ENCODE peak calls at places on chromosomes 5 and 9, in six cellular contexts. L, W, X, R, J and N are unnamed samples.

GRCh38 chr9:97556721-97557605 is 55.5 kb downstream of the TMOD1 start:
- DNase-seq in L (no peak), X (no peak), R (no peak), J (no peak), W (no peak), N (no peak)

GRCh38 chr9:97503862-97504210 is 2.4 kb downstream of the TMOD1 start:
- DNase-seq in L (no peak), W (no peak), J (no peak), R (no peak), X (no peak), N (no peak)

GRCh38 chr5:80372780-80373179 is 35.1 kb upstream of the ZFYVE16 start:
- DNase-seq in X (no peak), R (no peak), J (no peak), L (no peak), W (no peak), N (no peak)

GRCh38 chr5:175556794-175557193 is 78.4 kb downstream of the SFXN1 start:
- DNase-seq in L (no peak), X (no peak), W (no peak), J (no peak), R (no peak), N (no peak)

GRCh38 chr5:87829214-87829551 is 416.5 kb upstream of the CCNH start:
- DNase-seq in L (no peak), X (no peak), W (no peak), R (no peak), J (peak; percentile 19), N (no peak)

GRCh38 chr5:136082390-136083193 is 50.1 kb upstream of the SMAD5 start:
- DNase-seq in J (peak; percentile 59), W (peak; percentile 25), L (peak; percentile 79), X (no peak), R (no peak), N (no peak)

GRCh38 chr5:146659961-146660360 is 144.0 kb upstream of the GPR151 start:
- DNase-seq in X (no peak), W (no peak), J (no peak), L (no peak), R (no peak), N (no peak)

GRCh38 chr9:128203024-128203841 is at the start of gene DNM1:
- DNase-seq in L (peak; percentile 91), W (peak; percentile 99), J (no peak), R (no peak), X (no peak), N (peak; percentile 98)

GRCh38 chr9:80285325-80285724 is 713.6 kb downstream of the TLE4 start:
- DNase-seq in J (no peak), X (no peak), W (no peak), R (no peak), L (no peak), N (no peak)

GRCh38 chr5:37071901-37072581 is 177.1 kb downstream of the CPLANE1 start:
- DNase-seq in X (no peak), L (no peak), W (no peak), R (no peak), J (peak; percentile 61), N (no peak)

GRCh38 chr9:120735415-120736126 is 21.3 kb upstream of the MEGF9 start:
- DNase-seq in X (no peak), L (no peak), W (no peak), R (no peak), J (peak; percentile 88), N (no peak)

DNA sequence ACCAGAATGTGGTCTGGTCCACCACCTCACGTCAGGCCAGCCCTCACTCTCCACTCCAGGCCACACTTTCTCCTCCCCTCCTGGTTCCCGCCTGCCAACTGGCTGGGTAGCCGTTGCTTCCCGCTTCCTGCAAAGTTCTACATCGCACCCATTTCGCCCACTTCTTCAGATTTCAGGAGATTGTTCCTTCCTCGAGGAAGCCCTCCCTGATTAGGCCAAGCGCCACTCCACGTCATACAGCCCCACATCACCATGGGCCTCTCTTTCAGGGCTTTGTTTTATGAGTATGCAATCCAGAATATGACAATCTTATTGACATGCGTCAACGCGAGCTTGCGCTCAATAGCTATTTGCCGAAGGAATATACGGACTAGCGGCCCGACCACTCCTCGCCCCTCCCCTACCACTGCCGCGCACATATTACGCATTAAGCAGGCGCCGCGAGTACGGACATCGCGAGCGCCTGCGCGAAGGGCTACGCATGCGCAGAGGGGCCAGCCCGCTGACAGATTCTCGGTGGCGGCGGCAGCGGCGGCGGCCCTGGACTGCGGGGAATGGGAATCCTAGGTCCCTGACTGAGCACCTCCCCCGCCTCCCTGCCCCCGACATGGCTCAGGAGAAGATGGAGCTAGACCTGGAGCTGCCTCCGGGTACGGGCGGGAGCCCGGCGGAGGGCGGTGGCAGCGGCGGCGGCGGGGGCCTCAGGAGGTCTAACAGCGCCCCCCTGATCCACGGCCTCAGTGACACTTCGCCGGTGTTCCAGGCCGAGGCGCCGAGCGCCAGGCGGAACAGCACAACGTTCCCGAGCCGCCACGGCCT is 74.7 kb downstream of the PIP5K1B start:
- DNase-seq in R (peak; percentile 77), W (peak; percentile 65), J (peak; percentile 89), X (peak; percentile 84), L (peak; percentile 93), N (peak; percentile 58)
- TF ChIP-seq POLR2A in R (peak; percentile 93), W (peak; percentile 80), J (peak; percentile 80), X (peak; percentile 79), L (peak; percentile 82), N (peak; percentile 80)

GRCh38 chr5:105952875-105953274 is 1717.9 kb downstream of the EFNA5 start:
- DNase-seq in X (no peak), J (no peak), L (no peak), W (no peak), R (no peak), N (no peak)
- TF ChIP-seq TAF1 in X (no peak), J (no peak), L (no peak), W (no peak), R (no peak), N (no peak)

DNA sequence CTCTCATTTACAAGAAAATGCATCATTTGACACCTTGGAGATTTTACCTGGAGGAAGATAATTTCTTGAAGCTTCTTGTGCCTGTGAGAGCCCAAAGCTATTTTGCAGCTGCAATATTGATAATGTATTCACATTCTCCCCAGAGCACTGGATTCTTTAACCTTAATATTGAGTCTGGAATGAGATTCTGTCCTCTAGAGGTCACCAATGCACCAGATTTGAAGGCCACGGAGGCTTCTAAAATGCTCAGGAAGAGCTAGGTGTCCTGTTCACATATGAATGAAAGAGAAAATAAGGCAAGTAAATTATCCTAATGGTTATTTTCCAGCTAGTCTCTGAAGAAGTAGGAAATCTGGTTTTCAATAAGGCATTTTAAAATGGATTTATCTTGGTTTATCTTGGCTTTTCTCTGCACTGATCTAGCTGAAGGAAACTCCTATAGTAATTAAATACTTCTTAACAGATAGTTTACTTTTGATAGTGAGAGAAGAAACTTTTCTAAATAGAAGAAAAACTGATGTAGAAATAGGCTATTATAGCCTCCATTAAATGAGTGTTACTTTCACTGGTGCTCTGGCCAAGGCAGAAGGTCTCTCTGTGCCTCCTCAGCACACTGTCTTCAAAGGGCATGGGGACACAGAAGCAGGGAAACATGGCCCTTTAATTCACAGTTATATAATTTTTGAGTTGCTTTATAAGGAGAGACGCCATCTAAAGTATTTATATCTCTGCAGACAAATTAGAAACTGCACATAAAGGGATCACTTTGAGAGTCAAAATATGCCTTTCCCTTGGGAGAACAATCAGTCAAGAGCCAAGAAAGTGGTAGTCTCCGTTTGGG is 297.0 kb upstream of the ACTBL2 start:
- DNase-seq in J (peak; percentile 49), L (peak; percentile 48), X (no peak), W (no peak), R (no peak), N (no peak)
- TF ChIP-seq POLR2AphosphoS5 in J (no peak), L (no peak), X (no peak), W (no peak), R (no peak), N (no peak)

GRCh38 chr5:151683936-151684586 is 2.7 kb downstream of the SPARC start:
- DNase-seq in R (no peak), L (no peak), J (no peak), W (no peak), X (no peak), N (no peak)

GRCh38 chr5:151685749-151686672 is 704 bp downstream of the SPARC start:
- DNase-seq in X (no peak), W (no peak), J (no peak), R (no peak), L (no peak), N (no peak)

GRCh38 chr5:151688406-151688805 is 1.7 kb upstream of the SPARC start:
- DNase-seq in W (no peak), X (no peak), J (no peak), L (no peak), R (no peak), N (no peak)

GRCh38 chr5:151684690-151685361 is 1.9 kb downstream of the SPARC start:
- DNase-seq in J (no peak), X (peak; percentile 82), R (no peak), W (no peak), L (peak; percentile 56), N (no peak)

GRCh38 chr5:151686673-151687378 is at the start of gene SPARC:
- DNase-seq in R (no peak), L (peak; percentile 53), J (no peak), W (no peak), X (peak; percentile 56), N (no peak)
- TF ChIP-seq POLR2A in R (peak; percentile 71), L (no peak), J (no peak), W (peak; percentile 39), X (peak; percentile 94), N (no peak)

GRCh38 chr5:78610163-78610583 is 38.4 kb downstream of the LHFPL2 start:
- DNase-seq in J (no peak), X (no peak), R (no peak), W (no peak), L (no peak), N (no peak)
- TF ChIP-seq TAF1 in J (no peak), X (no peak), R (no peak), W (no peak), L (no peak), N (no peak)

GRCh38 chr5:28488752-28489151 is 1450.4 kb upstream of the CDH9 start:
- DNase-seq in L (no peak), X (no peak), R (no peak), J (no peak), W (no peak), N (no peak)
- TF ChIP-seq POLR2AphosphoS5 in L (no peak), X (no peak), R (no peak), J (no peak), W (no peak), N (no peak)

GRCh38 chr9:137426018-137426681 is 3.0 kb downstream of the NOXA1 start:
- DNase-seq in W (no peak), R (no peak), L (no peak), J (no peak), X (no peak), N (no peak)

GRCh38 chr9:137423810-137424291 is 658 bp downstream of the NOXA1 start:
- DNase-seq in X (no peak), L (peak; percentile 53), W (no peak), R (no peak), J (no peak), N (peak; percentile 16)

GRCh38 chr9:137421838-137422667 is 909 bp downstream of the EXD3 start:
- DNase-seq in R (no peak), X (no peak), W (no peak), L (no peak), J (no peak), N (no peak)

GRCh38 chr9:137423001-137423809 is at the start of the genes EXD3 and NOXA1:
- DNase-seq in W (peak; percentile 97), J (peak; percentile 81), X (peak; percentile 68), R (peak; percentile 48), L (peak; percentile 96), N (peak; percentile 91)

GRCh38 chr9:137422668-137423000 is 328 bp downstream of the EXD3 start:
- DNase-seq in R (no peak), W (no peak), X (no peak), L (peak; percentile 73), J (no peak), N (no peak)
- TF ChIP-seq POLR2A in R (no peak), W (no peak), X (no peak), L (peak; percentile 48), J (no peak), N (no peak)